ENCODE peak calls at places on chromosome 4, in eight cellular contexts. N is GM23338, J is AG08396, D is NCI-H1436, Z is WTC11, F is GM12865, T is EH, E is tibial artery. G is an unnamed sample.

GRCh38 chr4:111689214-111689613 is 456.0 kb upstream of the FAM241A start:
- DNase-seq in N (no peak), J (peak), D (no peak), Z (no peak), F (no peak), T (peak), E (peak), G (peak)

GRCh38 chr4:153467897-153468262 is 1.7 kb downstream of the TMEM131L start:
- DNase-seq in N (no peak), J (no peak), D (no peak), Z (no peak), F (peak), T (peak), E (no peak), G (no peak)

GRCh38 chr4:26821677-26822503 is 38.8 kb upstream of the STIM2 start:
- DNase-seq in N (no peak), J (no peak), D (no peak), Z (no peak), F (no peak), T (peak), E (no peak), G (no peak)

GRCh38 chr4:108008721-108009120 is 19.0 kb downstream of the HADH start:
- DNase-seq in N (no peak), J (no peak), D (no peak), Z (no peak), F (no peak), T (peak), E (no peak), G (no peak)

GRCh38 chr4:166527500-166527899 is 654.5 kb downstream of the TLL1 start:
- DNase-seq in N (peak), J (no peak), D (no peak), Z (no peak), F (peak), T (peak), E (no peak), G (no peak)

GRCh38 chr4:26122690-26123089 is 198.1 kb upstream of the RBPJ start:
- DNase-seq in N (no peak), J (no peak), D (no peak), Z (no peak), F (no peak), T (no peak), E (no peak), G (no peak)

GRCh38 chr4:88793473-88793872 is 95.8 kb upstream of the NAP1L5 start:
- DNase-seq in N (no peak), J (no peak), D (no peak), Z (no peak), F (peak), T (no peak), E (no peak), G (no peak)

GRCh38 chr4:102352774-102353173 is 7.5 kb upstream of the SLC39A8 start:
- DNase-seq in N (no peak), J (no peak), D (no peak), Z (no peak), F (no peak), T (no peak), E (no peak), G (no peak)

GRCh38 chr4:47418147-47418546 is 45.4 kb downstream of the COMMD8 start:
- DNase-seq in N (no peak), J (no peak), D (no peak), Z (no peak), F (no peak), T (no peak), E (no peak), G (no peak)

GRCh38 chr4:120926358-120927025 is 4.0 kb upstream of the PRDM5 start:
- DNase-seq in N (no peak), J (no peak), D (no peak), Z (no peak), F (no peak), T (peak), E (no peak), G (no peak)

GRCh38 chr4:37994569-37994968 is 34.4 kb downstream of the PTTG2 start:
- DNase-seq in N (no peak), J (no peak), D (no peak), Z (no peak), F (peak), T (peak), E (no peak), G (no peak)

GRCh38 chr4:162341533-162341932 is 177.7 kb upstream of the FSTL5 start:
- DNase-seq in N (no peak), J (no peak), D (no peak), Z (no peak), F (no peak), T (no peak), E (no peak), G (no peak)

GRCh38 chr4:98747659-98748091 is 89.3 kb upstream of the TSPAN5 start:
- DNase-seq in N (peak), J (no peak), D (no peak), Z (no peak), F (no peak), T (no peak), E (no peak), G (no peak)

GRCh38 chr4:3434891-3435683 is 6.7 kb upstream of the HGFAC start:
- DNase-seq in N (peak), J (no peak), D (no peak), Z (peak), F (no peak), T (no peak), E (no peak), G (no peak)

GRCh38 chr4:24736066-24736465 is 59.3 kb upstream of the SOD3 start:
- DNase-seq in N (peak), J (no peak), D (no peak), Z (peak), F (peak), T (peak), E (no peak), G (no peak)

GRCh38 chr4:136078971-136079370 is 1453.3 kb downstream of the PCDH18 start:
- DNase-seq in N (no peak), J (no peak), D (no peak), Z (no peak), F (no peak), T (no peak), E (no peak), G (no peak)

GRCh38 chr4:154722262-154722661 is 21.5 kb upstream of the LRAT start:
- DNase-seq in N (no peak), J (no peak), D (no peak), Z (no peak), F (no peak), T (no peak), E (no peak), G (no peak)

G was measured in tibial nerve.